ENCODE peak calls at places on chromosomes 11 and 22, in ten cellular contexts. One of them, this sample, is unnamed.

GRCh38 chr11:3021125-3021524 is 29.0 kb upstream of the NAP1L4 start:
- DNase-seq in dermis blood vessel endothelial cell: peak; percentile 73
- DNase-seq in DND-41: no peak
- DNase-seq in NCI-H2081: peak; percentile 22
- DNase-seq in AG10803: no peak
- DNase-seq in RPMI7951: peak; percentile 10
- DNase-seq in choroid plexus epithelial cell: peak; percentile 72
- DNase-seq in cerebellar cortex: peak; percentile 33
- DNase-seq in neural crest cell: no peak
- DNase-seq in stimulated activated CD8-positive, alpha-beta memory T cell treated with anti-CD3 and anti-CD28 coated beads, Interleukin-12 subunit alpha, Interleukin-12 subunit beta, amount 100 ng/mL, for 4 hours: no peak
- DNase-seq in this sample: no peak

GRCh38 chr22:28299760-28300159 is 379.9 kb downstream of the TTC28 start:
- DNase-seq in neural crest cell: no peak
- DNase-seq in AG10803: peak; percentile 42
- DNase-seq in DND-41: no peak
- DNase-seq in dermis blood vessel endothelial cell: no peak
- DNase-seq in RPMI7951: no peak
- DNase-seq in cerebellar cortex: no peak
- DNase-seq in choroid plexus epithelial cell: peak; percentile 12
- DNase-seq in stimulated activated CD8-positive, alpha-beta memory T cell treated with anti-CD3 and anti-CD28 coated beads, Interleukin-12 subunit alpha, Interleukin-12 subunit beta, amount 100 ng/mL, for 4 hours: no peak
- DNase-seq in NCI-H2081: no peak
- DNase-seq in this sample: no peak

GRCh38 chr11:134032501-134033091 is 36.3 kb upstream of the JAM3 start:
- DNase-seq in DND-41: no peak
- DNase-seq in neural crest cell: no peak
- DNase-seq in cerebellar cortex: peak; percentile 88
- DNase-seq in RPMI7951: peak; percentile 72
- DNase-seq in NCI-H2081: no peak
- DNase-seq in dermis blood vessel endothelial cell: no peak
- DNase-seq in choroid plexus epithelial cell: no peak
- DNase-seq in AG10803: peak; percentile 35
- DNase-seq in stimulated activated CD8-positive, alpha-beta memory T cell treated with anti-CD3 and anti-CD28 coated beads, Interleukin-12 subunit alpha, Interleukin-12 subunit beta, amount 100 ng/mL, for 4 hours: no peak
- DNase-seq in this sample: no peak

GRCh38 chr22:44755418-44755817 is 3.0 kb downstream of the ARHGAP8 start:
- DNase-seq in stimulated activated CD8-positive, alpha-beta memory T cell treated with anti-CD3 and anti-CD28 coated beads, Interleukin-12 subunit alpha, Interleukin-12 subunit beta, amount 100 ng/mL, for 4 hours: no peak
- DNase-seq in cerebellar cortex: no peak
- DNase-seq in AG10803: no peak
- DNase-seq in neural crest cell: no peak
- DNase-seq in dermis blood vessel endothelial cell: no peak
- DNase-seq in choroid plexus epithelial cell: no peak
- DNase-seq in DND-41: no peak
- DNase-seq in NCI-H2081: no peak
- DNase-seq in RPMI7951: no peak
- DNase-seq in this sample: no peak

GRCh38 chr22:30325065-30325720 is 1.5 kb downstream of the TBC1D10A start:
- DNase-seq in dermis blood vessel endothelial cell: peak; percentile 37
- DNase-seq in choroid plexus epithelial cell: peak; percentile 82
- DNase-seq in stimulated activated CD8-positive, alpha-beta memory T cell treated with anti-CD3 and anti-CD28 coated beads, Interleukin-12 subunit alpha, Interleukin-12 subunit beta, amount 100 ng/mL, for 4 hours: no peak
- DNase-seq in AG10803: peak; percentile 87
- DNase-seq in neural crest cell: no peak
- DNase-seq in cerebellar cortex: no peak
- DNase-seq in RPMI7951: peak; percentile 88
- DNase-seq in NCI-H2081: no peak
- DNase-seq in DND-41: no peak
- DNase-seq in this sample: no peak

GRCh38 chr22:21567456-21568206 is at the start of gene UBE2L3:
- DNase-seq in RPMI7951: peak; percentile 77
- DNase-seq in AG10803: peak; percentile 78
- DNase-seq in dermis blood vessel endothelial cell: peak; percentile 84
- DNase-seq in NCI-H2081: peak; percentile 58
- DNase-seq in choroid plexus epithelial cell: peak; percentile 79
- DNase-seq in neural crest cell: peak; percentile 78
- DNase-seq in DND-41: peak; percentile 89
- DNase-seq in cerebellar cortex: peak; percentile 78
- DNase-seq in stimulated activated CD8-positive, alpha-beta memory T cell treated with anti-CD3 and anti-CD28 coated beads, Interleukin-12 subunit alpha, Interleukin-12 subunit beta, amount 100 ng/mL, for 4 hours: peak; percentile 75
- DNase-seq in this sample: peak; percentile 49

GRCh38 chr11:266676-267439 is 11.3 kb upstream of the NLRP6 start:
- DNase-seq in stimulated activated CD8-positive, alpha-beta memory T cell treated with anti-CD3 and anti-CD28 coated beads, Interleukin-12 subunit alpha, Interleukin-12 subunit beta, amount 100 ng/mL, for 4 hours: no peak
- DNase-seq in NCI-H2081: no peak
- DNase-seq in DND-41: no peak
- DNase-seq in neural crest cell: no peak
- DNase-seq in RPMI7951: peak; percentile 36
- DNase-seq in cerebellar cortex: no peak
- DNase-seq in choroid plexus epithelial cell: no peak
- DNase-seq in AG10803: no peak
- DNase-seq in dermis blood vessel endothelial cell: no peak
- DNase-seq in this sample: no peak

GRCh38 chr22:25777870-25778269 is 35.9 kb downstream of the MYO18B start:
- DNase-seq in cerebellar cortex: peak; percentile 66
- DNase-seq in stimulated activated CD8-positive, alpha-beta memory T cell treated with anti-CD3 and anti-CD28 coated beads, Interleukin-12 subunit alpha, Interleukin-12 subunit beta, amount 100 ng/mL, for 4 hours: no peak
- DNase-seq in DND-41: peak; percentile 30
- DNase-seq in dermis blood vessel endothelial cell: peak; percentile 74
- DNase-seq in choroid plexus epithelial cell: peak; percentile 76
- DNase-seq in RPMI7951: peak; percentile 51
- DNase-seq in neural crest cell: peak; percentile 14
- DNase-seq in AG10803: peak; percentile 49
- DNase-seq in NCI-H2081: peak; percentile 29
- DNase-seq in this sample: no peak

GRCh38 chr11:64872790-64873488 is 5.5 kb downstream of the EHD1 start:
- DNase-seq in RPMI7951: no peak
- DNase-seq in AG10803: no peak
- DNase-seq in dermis blood vessel endothelial cell: no peak
- DNase-seq in neural crest cell: no peak
- DNase-seq in DND-41: no peak
- DNase-seq in choroid plexus epithelial cell: no peak
- DNase-seq in stimulated activated CD8-positive, alpha-beta memory T cell treated with anti-CD3 and anti-CD28 coated beads, Interleukin-12 subunit alpha, Interleukin-12 subunit beta, amount 100 ng/mL, for 4 hours: no peak
- DNase-seq in NCI-H2081: no peak
- DNase-seq in cerebellar cortex: peak; percentile 67
- DNase-seq in this sample: no peak

GRCh38 chr11:85483861-85484260 is 143.3 kb downstream of the DLG2 start:
- DNase-seq in choroid plexus epithelial cell: no peak
- DNase-seq in NCI-H2081: no peak
- DNase-seq in dermis blood vessel endothelial cell: peak; percentile 23
- DNase-seq in DND-41: no peak
- DNase-seq in stimulated activated CD8-positive, alpha-beta memory T cell treated with anti-CD3 and anti-CD28 coated beads, Interleukin-12 subunit alpha, Interleukin-12 subunit beta, amount 100 ng/mL, for 4 hours: no peak
- DNase-seq in neural crest cell: no peak
- DNase-seq in cerebellar cortex: no peak
- DNase-seq in AG10803: peak; percentile 4
- DNase-seq in RPMI7951: no peak
- DNase-seq in this sample: no peak

GRCh38 chr11:78202733-78203167 is 14.0 kb downstream of the USP35 start:
- DNase-seq in neural crest cell: no peak
- DNase-seq in DND-41: peak; percentile 84
- DNase-seq in dermis blood vessel endothelial cell: peak; percentile 49
- DNase-seq in choroid plexus epithelial cell: no peak
- DNase-seq in cerebellar cortex: no peak
- DNase-seq in RPMI7951: no peak
- DNase-seq in stimulated activated CD8-positive, alpha-beta memory T cell treated with anti-CD3 and anti-CD28 coated beads, Interleukin-12 subunit alpha, Interleukin-12 subunit beta, amount 100 ng/mL, for 4 hours: peak; percentile 23
- DNase-seq in NCI-H2081: no peak
- DNase-seq in AG10803: no peak
- DNase-seq in this sample: no peak

GRCh38 chr11:69186316-69187266 is 30.9 kb downstream of the SMIM38 start:
- DNase-seq in NCI-H2081: no peak
- DNase-seq in dermis blood vessel endothelial cell: no peak
- DNase-seq in choroid plexus epithelial cell: no peak
- DNase-seq in stimulated activated CD8-positive, alpha-beta memory T cell treated with anti-CD3 and anti-CD28 coated beads, Interleukin-12 subunit alpha, Interleukin-12 subunit beta, amount 100 ng/mL, for 4 hours: no peak
- DNase-seq in cerebellar cortex: no peak
- DNase-seq in RPMI7951: no peak
- DNase-seq in DND-41: no peak
- DNase-seq in AG10803: no peak
- DNase-seq in neural crest cell: no peak
- DNase-seq in this sample: no peak

GRCh38 chr11:62484352-62484751 is 62.3 kb downstream of the AHNAK start:
- DNase-seq in DND-41: no peak
- DNase-seq in AG10803: no peak
- DNase-seq in NCI-H2081: no peak
- DNase-seq in dermis blood vessel endothelial cell: no peak
- DNase-seq in neural crest cell: no peak
- DNase-seq in cerebellar cortex: no peak
- DNase-seq in stimulated activated CD8-positive, alpha-beta memory T cell treated with anti-CD3 and anti-CD28 coated beads, Interleukin-12 subunit alpha, Interleukin-12 subunit beta, amount 100 ng/mL, for 4 hours: no peak
- DNase-seq in RPMI7951: no peak
- DNase-seq in choroid plexus epithelial cell: no peak
- DNase-seq in this sample: no peak

GRCh38 chr11:12581923-12582322 is 92.3 kb upstream of the TEAD1 start:
- DNase-seq in NCI-H2081: no peak
- DNase-seq in neural crest cell: no peak
- DNase-seq in choroid plexus epithelial cell: peak; percentile 43
- DNase-seq in RPMI7951: peak; percentile 85
- DNase-seq in DND-41: no peak
- DNase-seq in cerebellar cortex: no peak
- DNase-seq in AG10803: peak; percentile 79
- DNase-seq in dermis blood vessel endothelial cell: no peak
- DNase-seq in stimulated activated CD8-positive, alpha-beta memory T cell treated with anti-CD3 and anti-CD28 coated beads, Interleukin-12 subunit alpha, Interleukin-12 subunit beta, amount 100 ng/mL, for 4 hours: no peak
- DNase-seq in this sample: no peak

GRCh38 chr22:35219012-35219411 is 38.3 kb upstream of the HMGXB4 start:
- DNase-seq in dermis blood vessel endothelial cell: no peak
- DNase-seq in choroid plexus epithelial cell: peak; percentile 40
- DNase-seq in DND-41: no peak
- DNase-seq in RPMI7951: peak; percentile 93
- DNase-seq in neural crest cell: no peak
- DNase-seq in NCI-H2081: no peak
- DNase-seq in cerebellar cortex: no peak
- DNase-seq in stimulated activated CD8-positive, alpha-beta memory T cell treated with anti-CD3 and anti-CD28 coated beads, Interleukin-12 subunit alpha, Interleukin-12 subunit beta, amount 100 ng/mL, for 4 hours: no peak
- DNase-seq in AG10803: peak; percentile 68
- DNase-seq in this sample: no peak

GRCh38 chr22:50191041-50191740 is 5.5 kb downstream of the TRABD start:
- DNase-seq in choroid plexus epithelial cell: no peak
- DNase-seq in AG10803: no peak
- DNase-seq in neural crest cell: no peak
- DNase-seq in cerebellar cortex: no peak
- DNase-seq in RPMI7951: no peak
- DNase-seq in stimulated activated CD8-positive, alpha-beta memory T cell treated with anti-CD3 and anti-CD28 coated beads, Interleukin-12 subunit alpha, Interleukin-12 subunit beta, amount 100 ng/mL, for 4 hours: peak; percentile 50
- DNase-seq in NCI-H2081: no peak
- DNase-seq in dermis blood vessel endothelial cell: peak; percentile 31
- DNase-seq in DND-41: peak; percentile 87
- DNase-seq in this sample: no peak

GRCh38 chr11:8426076-8426475 is 162.4 kb upstream of the LMO1 start:
- DNase-seq in cerebellar cortex: no peak
- DNase-seq in stimulated activated CD8-positive, alpha-beta memory T cell treated with anti-CD3 and anti-CD28 coated beads, Interleukin-12 subunit alpha, Interleukin-12 subunit beta, amount 100 ng/mL, for 4 hours: no peak
- DNase-seq in neural crest cell: no peak
- DNase-seq in dermis blood vessel endothelial cell: no peak
- DNase-seq in RPMI7951: no peak
- DNase-seq in DND-41: no peak
- DNase-seq in choroid plexus epithelial cell: no peak
- DNase-seq in NCI-H2081: no peak
- DNase-seq in AG10803: no peak
- DNase-seq in this sample: no peak

GRCh38 chr11:100190395-100190794 is 496.7 kb upstream of the ARHGAP42 start:
- DNase-seq in choroid plexus epithelial cell: no peak
- DNase-seq in RPMI7951: no peak
- DNase-seq in neural crest cell: no peak
- DNase-seq in cerebellar cortex: no peak
- DNase-seq in DND-41: no peak
- DNase-seq in AG10803: no peak
- DNase-seq in stimulated activated CD8-positive, alpha-beta memory T cell treated with anti-CD3 and anti-CD28 coated beads, Interleukin-12 subunit alpha, Interleukin-12 subunit beta, amount 100 ng/mL, for 4 hours: no peak
- DNase-seq in NCI-H2081: no peak
- DNase-seq in dermis blood vessel endothelial cell: no peak
- DNase-seq in this sample: no peak

GRCh38 chr22:29988719-29989118 is 91.5 kb upstream of the HORMAD2 start:
- DNase-seq in stimulated activated CD8-positive, alpha-beta memory T cell treated with anti-CD3 and anti-CD28 coated beads, Interleukin-12 subunit alpha, Interleukin-12 subunit beta, amount 100 ng/mL, for 4 hours: no peak
- DNase-seq in neural crest cell: no peak
- DNase-seq in RPMI7951: no peak
- DNase-seq in AG10803: peak; percentile 36
- DNase-seq in DND-41: no peak
- DNase-seq in NCI-H2081: no peak
- DNase-seq in choroid plexus epithelial cell: peak; percentile 48
- DNase-seq in dermis blood vessel endothelial cell: no peak
- DNase-seq in cerebellar cortex: no peak
- DNase-seq in this sample: no peak

GRCh38 chr11:79121351-79121750 is 319.5 kb downstream of the TENM4 start:
- DNase-seq in DND-41: no peak
- DNase-seq in choroid plexus epithelial cell: no peak
- DNase-seq in AG10803: no peak
- DNase-seq in neural crest cell: no peak
- DNase-seq in cerebellar cortex: no peak
- DNase-seq in dermis blood vessel endothelial cell: no peak
- DNase-seq in stimulated activated CD8-positive, alpha-beta memory T cell treated with anti-CD3 and anti-CD28 coated beads, Interleukin-12 subunit alpha, Interleukin-12 subunit beta, amount 100 ng/mL, for 4 hours: no peak
- DNase-seq in NCI-H2081: no peak
- DNase-seq in RPMI7951: peak; percentile 43
- DNase-seq in this sample: no peak

GRCh38 chr11:57482782-57483569 is 22.6 kb downstream of the RTN4RL2 start:
- DNase-seq in DND-41: peak; percentile 76
- DNase-seq in choroid plexus epithelial cell: peak; percentile 36
- DNase-seq in cerebellar cortex: no peak
- DNase-seq in RPMI7951: no peak
- DNase-seq in AG10803: no peak
- DNase-seq in dermis blood vessel endothelial cell: peak; percentile 62
- DNase-seq in NCI-H2081: no peak
- DNase-seq in neural crest cell: peak; percentile 72
- DNase-seq in stimulated activated CD8-positive, alpha-beta memory T cell treated with anti-CD3 and anti-CD28 coated beads, Interleukin-12 subunit alpha, Interleukin-12 subunit beta, amount 100 ng/mL, for 4 hours: peak; percentile 58
- DNase-seq in this sample: peak; percentile 91

This sample was measured in H1.